ENCODE peak calls at places on chromosome 19, in seven cellular contexts. Z is tibial nerve, I is body of pancreas, L is endothelial cell of umbilical vein, G is thyroid gland, W is IMR-90, O is stomach. M is an unnamed sample.
A peak's percentile ranks its signal among the peaks of the same experiment; 100 is the strongest.

GRCh38 chr19:50794778-50795664 is 4.8 kb downstream of the ACP4 start:
- DNase-seq in Z (no peak), I (no peak), L (no peak), G (peak; percentile 10), W (no peak), O (no peak), M (no peak)

GRCh38 chr19:861756-862528 is 2.5 kb downstream of the CFD start:
- DNase-seq in Z (no peak), I (peak; percentile 51), L (no peak), G (no peak), W (no peak), O (no peak), M (no peak)

GRCh38 chr19:50654882-50655281 is 5.6 kb downstream of the C19orf81 start:
- DNase-seq in Z (no peak), I (no peak), L (no peak), G (no peak), W (no peak), O (no peak), M (no peak)

GRCh38 chr19:35048911-35049411 is 7.4 kb downstream of the HPN start:
- DNase-seq in Z (no peak), I (peak; percentile 97), L (no peak), G (peak; percentile 58), W (no peak), O (peak; percentile 78), M (no peak)

GRCh38 chr19:18999896-19000620 is 33.3 kb downstream of the SUGP2 start:
- DNase-seq in Z (no peak), I (no peak), L (no peak), G (no peak), W (peak; percentile 10), O (no peak), M (no peak)

GRCh38 chr19:4369109-4369887 is 25.9 kb downstream of the MPND start:
- DNase-seq in Z (peak; percentile 44), I (peak; percentile 60), L (no peak), G (peak; percentile 89), W (no peak), O (peak; percentile 83), M (no peak)

GRCh38 chr19:31825134-31826094 is 476.2 kb upstream of the TSHZ3 start:
- DNase-seq in Z (no peak), I (no peak), L (no peak), G (no peak), W (no peak), O (no peak), M (no peak)

GRCh38 chr19:18438331-18439024 is 545 bp upstream of the ISYNA1 start:
- DNase-seq in Z (no peak), I (peak; percentile 72), L (peak; percentile 24), G (no peak), W (no peak), O (no peak), M (no peak)

GRCh38 chr19:3368848-3369336 is 2.5 kb downstream of the NFIC start:
- DNase-seq in Z (no peak), I (no peak), L (no peak), G (no peak), W (peak; percentile 44), O (no peak), M (no peak)

GRCh38 chr19:38734426-38735256 is 9.6 kb downstream of the CAPN12 start:
- DNase-seq in Z (no peak), I (no peak), L (no peak), G (no peak), W (no peak), O (peak; percentile 45), M (no peak)

GRCh38 chr19:5166262-5166661 is 174.3 kb downstream of the PTPRS start:
- DNase-seq in Z (no peak), I (no peak), L (no peak), G (no peak), W (peak; percentile 75), O (no peak), M (no peak)

GRCh38 chr19:34654796-34655195 is 22.2 kb downstream of the SCGB2B2 start:
- DNase-seq in Z (no peak), I (no peak), L (no peak), G (no peak), W (no peak), O (no peak), M (no peak)

GRCh38 chr19:43776285-43776684 is 4.5 kb downstream of the KCNN4 start:
- DNase-seq in Z (no peak), I (no peak), L (no peak), G (no peak), W (no peak), O (no peak), M (no peak)

GRCh38 chr19:3881272-3882040 is 971 bp downstream of the ATCAY start:
- DNase-seq in Z (no peak), I (no peak), L (no peak), G (no peak), W (no peak), O (no peak), M (no peak)

GRCh38 chr19:31223805-31224534 is 125.3 kb downstream of the TSHZ3 start:
- DNase-seq in Z (no peak), I (no peak), L (no peak), G (no peak), W (peak; percentile 98), O (no peak), M (no peak)

GRCh38 chr19:601790-602189 is 12.1 kb downstream of the HCN2 start:
- DNase-seq in Z (no peak), I (no peak), L (no peak), G (no peak), W (no peak), O (no peak), M (no peak)

GRCh38 chr19:37519890-37520289 is 13.2 kb downstream of the ZNF793 start:
- DNase-seq in Z (no peak), I (no peak), L (no peak), G (no peak), W (peak; percentile 28), O (no peak), M (no peak)

GRCh38 chr19:23996549-23996948 is 81.9 kb downstream of the ZNF726 start:
- DNase-seq in Z (no peak), I (no peak), L (no peak), G (no peak), W (no peak), O (no peak), M (no peak)

GRCh38 chr19:52959613-52960295 is 2.9 kb downstream of the ZNF816 start:
- DNase-seq in Z (no peak), I (no peak), L (no peak), G (no peak), W (no peak), O (no peak), M (no peak)

GRCh38 chr19:29040951-29041350 is 172.0 kb downstream of the UQCRFS1 start:
- DNase-seq in Z (no peak), I (no peak), L (no peak), G (peak; percentile 4), W (no peak), O (no peak), M (no peak)

DNA sequence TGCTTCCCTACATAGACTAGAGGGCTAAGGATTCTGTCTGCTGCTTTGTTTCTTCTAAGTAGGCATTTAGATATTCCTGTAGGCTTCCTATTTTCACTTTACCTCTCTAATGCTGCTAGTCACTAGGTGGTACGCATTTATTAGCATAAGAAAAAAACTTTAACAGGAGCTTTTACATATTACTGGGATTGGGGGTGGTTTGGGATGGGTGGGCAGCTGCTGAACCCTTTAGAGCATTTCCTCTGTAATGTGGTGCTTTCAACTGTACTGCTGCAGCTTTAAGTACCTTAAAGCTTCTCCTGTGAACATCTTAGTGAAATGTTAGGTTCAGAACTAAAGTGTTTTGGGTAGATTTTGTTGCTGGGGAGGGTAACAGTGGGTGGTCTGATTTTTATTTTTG is 92.6 kb downstream of the ZNF486 start:
- DNase-seq in Z (no peak), I (no peak), L (no peak), G (no peak), W (no peak), O (no peak), M (no peak)
- H3K27ac ChIP-seq in Z (no peak overlapping the region), I (no peak overlapping the region), L (no peak overlapping the region), G (no peak overlapping the region), W (no peak overlapping the region), O (no peak overlapping the region), M (no peak overlapping the region)

GRCh38 chr19:45643024-45643926 is 4.1 kb upstream of the EML2 start:
- DNase-seq in Z (peak; percentile 91), I (peak; percentile 86), L (peak; percentile 85), G (peak; percentile 81), W (peak; percentile 61), O (peak; percentile 88), M (peak; percentile 29)

GRCh38 chr19:45638930-45639729 is at the start of gene EML2:
- DNase-seq in Z (peak; percentile 7), I (peak; percentile 58), L (peak; percentile 33), G (peak; percentile 57), W (no peak), O (peak; percentile 71), M (no peak)

GRCh38 chr19:45640849-45641273 is 1.7 kb upstream of the EML2 start:
- DNase-seq in Z (no peak), I (no peak), L (no peak), G (no peak), W (no peak), O (peak; percentile 50), M (no peak)

GRCh38 chr19:45643927-45644771 is 5.0 kb upstream of the EML2 start:
- DNase-seq in Z (no peak), I (no peak), L (no peak), G (no peak), W (no peak), O (no peak), M (no peak)

GRCh38 chr19:45641274-45642105 is 2.3 kb upstream of the EML2 start:
- DNase-seq in Z (peak; percentile 72), I (peak; percentile 97), L (peak; percentile 66), G (peak; percentile 88), W (peak; percentile 41), O (peak; percentile 95), M (peak; percentile 27)
- TF ChIP-seq POLR2A in Z (no peak), I (no peak), L (no peak), G (no peak), W (no peak), O (no peak), M (no peak)

GRCh38 chr19:1865172-1866010 is 2.0 kb upstream of the KLF16 start:
- DNase-seq in Z (no peak), I (no peak), L (no peak), G (no peak), W (no peak), O (no peak), M (no peak)
- H3K27ac ChIP-seq in Z (peak overlapping the region; percentile 94), I (peak overlapping the region; percentile 92), L (no peak overlapping the region), G (peak overlapping the region; percentile 83), W (peak overlapping the region; percentile 87), O (peak overlapping the region; percentile 93), M (peak overlapping the region; percentile 97)

GRCh38 chr19:41263850-41264580 is at the start of gene HNRNPUL1:
- DNase-seq in Z (peak; percentile 99), I (peak; percentile 100), L (peak; percentile 100), G (peak; percentile 99), W (peak; percentile 100), O (peak; percentile 98), M (peak; percentile 100)
- TF ChIP-seq POLR2A in Z (peak; percentile 57), I (no peak), L (peak; percentile 10), G (peak; percentile 52), W (no peak), O (no peak), M (no peak)

GRCh38 chr19:8120636-8121480 is 28.5 kb downstream of the FBN3 start:
- DNase-seq in Z (no peak), I (no peak), L (no peak), G (no peak), W (no peak), O (no peak), M (no peak)
- H3K27ac ChIP-seq in Z (no peak overlapping the region), I (no peak overlapping the region), L (no peak overlapping the region), G (no peak overlapping the region), W (no peak overlapping the region), O (no peak overlapping the region), M (no peak overlapping the region)